ENCODE peak calls at places on chromosomes 16 and 17, in seven cellular contexts. One of them, this sample, is unnamed.

GRCh38 chr17:8153550-8153956 is 1.3 kb upstream of the PER1 start:
- DNase-seq in NCI-H1092 treated with DMSO at 0.1 percent for 48 hours: no peak
- DNase-seq in mesothelial cell of epicardium: no peak
- DNase-seq in cardiac fibroblast: peak; percentile 98
- DNase-seq in GM20000: no peak
- DNase-seq in upper lobe of right lung: peak; percentile 82
- DNase-seq in stomach: peak; percentile 73
- DNase-seq in this sample: peak; percentile 97

GRCh38 chr16:65807858-65808257 is 558.6 kb upstream of the CDH5 start:
- DNase-seq in NCI-H1092 treated with DMSO at 0.1 percent for 48 hours: no peak
- DNase-seq in mesothelial cell of epicardium: no peak
- DNase-seq in cardiac fibroblast: no peak
- DNase-seq in GM20000: no peak
- DNase-seq in upper lobe of right lung: no peak
- DNase-seq in stomach: no peak
- DNase-seq in this sample: no peak

GRCh38 chr16:49603956-49604355 is 230.4 kb downstream of the C16orf78 start:
- DNase-seq in NCI-H1092 treated with DMSO at 0.1 percent for 48 hours: no peak
- DNase-seq in mesothelial cell of epicardium: peak; percentile 35
- DNase-seq in cardiac fibroblast: no peak
- DNase-seq in GM20000: no peak
- DNase-seq in upper lobe of right lung: no peak
- DNase-seq in stomach: no peak
- DNase-seq in this sample: no peak

GRCh38 chr17:59487161-59487873 is 78.1 kb upstream of the DHX40 start:
- DNase-seq in NCI-H1092 treated with DMSO at 0.1 percent for 48 hours: no peak
- DNase-seq in mesothelial cell of epicardium: no peak
- DNase-seq in cardiac fibroblast: no peak
- DNase-seq in GM20000: no peak
- DNase-seq in upper lobe of right lung: no peak
- DNase-seq in stomach: no peak
- DNase-seq in this sample: no peak

GRCh38 chr16:4693956-4694663 is 748 bp downstream of the NUDT16L1 start:
- DNase-seq in NCI-H1092 treated with DMSO at 0.1 percent for 48 hours: peak; percentile 34
- DNase-seq in mesothelial cell of epicardium: peak; percentile 56
- DNase-seq in cardiac fibroblast: peak; percentile 63
- DNase-seq in GM20000: peak; percentile 88
- DNase-seq in upper lobe of right lung: peak; percentile 79
- DNase-seq in stomach: peak; percentile 57
- DNase-seq in this sample: peak; percentile 51

GRCh38 chr17:6711081-6711674 is 2.0 kb downstream of the SLC13A5 start:
- DNase-seq in NCI-H1092 treated with DMSO at 0.1 percent for 48 hours: no peak
- DNase-seq in mesothelial cell of epicardium: no peak
- DNase-seq in cardiac fibroblast: no peak
- DNase-seq in GM20000: no peak
- DNase-seq in upper lobe of right lung: peak; percentile 57
- DNase-seq in stomach: peak; percentile 49
- DNase-seq in this sample: no peak

GRCh38 chr17:15930426-15930825 is 14.5 kb upstream of the ADORA2B start:
- DNase-seq in NCI-H1092 treated with DMSO at 0.1 percent for 48 hours: no peak
- DNase-seq in mesothelial cell of epicardium: no peak
- DNase-seq in cardiac fibroblast: no peak
- DNase-seq in GM20000: no peak
- DNase-seq in upper lobe of right lung: peak; percentile 7
- DNase-seq in stomach: no peak
- DNase-seq in this sample: no peak

GRCh38 chr16:84059111-84059510 is 16.5 kb upstream of the SLC38A8 start:
- DNase-seq in NCI-H1092 treated with DMSO at 0.1 percent for 48 hours: no peak
- DNase-seq in mesothelial cell of epicardium: no peak
- DNase-seq in cardiac fibroblast: peak; percentile 11
- DNase-seq in GM20000: no peak
- DNase-seq in upper lobe of right lung: no peak
- DNase-seq in stomach: no peak
- DNase-seq in this sample: no peak

GRCh38 chr17:59287452-59287851 is 44.0 kb upstream of the YPEL2 start:
- DNase-seq in NCI-H1092 treated with DMSO at 0.1 percent for 48 hours: no peak
- DNase-seq in mesothelial cell of epicardium: no peak
- DNase-seq in cardiac fibroblast: peak; percentile 14
- DNase-seq in GM20000: no peak
- DNase-seq in upper lobe of right lung: no peak
- DNase-seq in stomach: no peak
- DNase-seq in this sample: no peak

GRCh38 chr17:77129568-77130301 is 11.0 kb upstream of the SEC14L1 start:
- DNase-seq in NCI-H1092 treated with DMSO at 0.1 percent for 48 hours: no peak
- DNase-seq in mesothelial cell of epicardium: no peak
- DNase-seq in cardiac fibroblast: peak; percentile 69
- DNase-seq in GM20000: no peak
- DNase-seq in upper lobe of right lung: no peak
- DNase-seq in stomach: no peak
- DNase-seq in this sample: no peak

GRCh38 chr16:51137097-51137496 is 14.0 kb downstream of the SALL1 start:
- DNase-seq in NCI-H1092 treated with DMSO at 0.1 percent for 48 hours: peak; percentile 10
- DNase-seq in mesothelial cell of epicardium: no peak
- DNase-seq in cardiac fibroblast: no peak
- DNase-seq in GM20000: no peak
- DNase-seq in upper lobe of right lung: no peak
- DNase-seq in stomach: no peak
- DNase-seq in this sample: no peak

GRCh38 chr17:57874434-57875108 is 24.7 kb upstream of the MRPS23 start:
- DNase-seq in NCI-H1092 treated with DMSO at 0.1 percent for 48 hours: no peak
- DNase-seq in mesothelial cell of epicardium: peak; percentile 83
- DNase-seq in cardiac fibroblast: peak; percentile 92
- DNase-seq in GM20000: no peak
- DNase-seq in upper lobe of right lung: no peak
- DNase-seq in stomach: no peak
- DNase-seq in this sample: no peak

GRCh38 chr17:74490716-74491115 is 24.3 kb downstream of the CD300A start:
- DNase-seq in NCI-H1092 treated with DMSO at 0.1 percent for 48 hours: no peak
- DNase-seq in mesothelial cell of epicardium: no peak
- DNase-seq in cardiac fibroblast: no peak
- DNase-seq in GM20000: no peak
- DNase-seq in upper lobe of right lung: peak; percentile 23
- DNase-seq in stomach: no peak
- DNase-seq in this sample: no peak

GRCh38 chr17:38326996-38327792 is 16.6 kb downstream of the GPR179 start:
- DNase-seq in NCI-H1092 treated with DMSO at 0.1 percent for 48 hours: no peak
- DNase-seq in mesothelial cell of epicardium: no peak
- DNase-seq in cardiac fibroblast: peak; percentile 30
- DNase-seq in GM20000: no peak
- DNase-seq in upper lobe of right lung: no peak
- DNase-seq in stomach: no peak
- DNase-seq in this sample: no peak

GRCh38 chr16:13421726-13422125 is 498.2 kb upstream of the ERCC4 start:
- DNase-seq in NCI-H1092 treated with DMSO at 0.1 percent for 48 hours: no peak
- DNase-seq in mesothelial cell of epicardium: no peak
- DNase-seq in cardiac fibroblast: no peak
- DNase-seq in GM20000: no peak
- DNase-seq in upper lobe of right lung: no peak
- DNase-seq in stomach: no peak
- DNase-seq in this sample: no peak

GRCh38 chr17:45430738-45431530 is 1.7 kb downstream of the ARHGAP27 start:
- DNase-seq in NCI-H1092 treated with DMSO at 0.1 percent for 48 hours: no peak
- DNase-seq in mesothelial cell of epicardium: peak; percentile 74
- DNase-seq in cardiac fibroblast: no peak
- DNase-seq in GM20000: peak; percentile 93
- DNase-seq in upper lobe of right lung: peak; percentile 90
- DNase-seq in stomach: peak; percentile 84
- DNase-seq in this sample: peak; percentile 75

GRCh38 chr17:81665205-81666091 is 957 bp downstream of the OXLD1 start:
- DNase-seq in NCI-H1092 treated with DMSO at 0.1 percent for 48 hours: peak; percentile 7
- DNase-seq in mesothelial cell of epicardium: no peak
- DNase-seq in cardiac fibroblast: peak; percentile 42
- DNase-seq in GM20000: peak; percentile 68
- DNase-seq in upper lobe of right lung: peak; percentile 78
- DNase-seq in stomach: no peak
- DNase-seq in this sample: no peak

GRCh38 chr16:20353379-20353778 is 864 bp upstream of the UMOD start:
- DNase-seq in NCI-H1092 treated with DMSO at 0.1 percent for 48 hours: no peak
- DNase-seq in mesothelial cell of epicardium: no peak
- DNase-seq in cardiac fibroblast: no peak
- DNase-seq in GM20000: no peak
- DNase-seq in upper lobe of right lung: no peak
- DNase-seq in stomach: no peak
- DNase-seq in this sample: no peak

GRCh38 chr17:63439682-63440081 is 6.4 kb downstream of the CYB561 start:
- DNase-seq in NCI-H1092 treated with DMSO at 0.1 percent for 48 hours: no peak
- DNase-seq in mesothelial cell of epicardium: no peak
- DNase-seq in cardiac fibroblast: peak; percentile 75
- DNase-seq in GM20000: no peak
- DNase-seq in upper lobe of right lung: no peak
- DNase-seq in stomach: no peak
- DNase-seq in this sample: peak; percentile 37

GRCh38 chr17:60524463-60525346 is 1.3 kb downstream of the APPBP2 start:
- DNase-seq in NCI-H1092 treated with DMSO at 0.1 percent for 48 hours: no peak
- DNase-seq in mesothelial cell of epicardium: no peak
- DNase-seq in cardiac fibroblast: peak; percentile 24
- DNase-seq in GM20000: no peak
- DNase-seq in upper lobe of right lung: no peak
- DNase-seq in stomach: no peak
- DNase-seq in this sample: peak; percentile 36

GRCh38 chr16:77148121-77148520 is 42.9 kb upstream of the MON1B start:
- DNase-seq in NCI-H1092 treated with DMSO at 0.1 percent for 48 hours: no peak
- DNase-seq in mesothelial cell of epicardium: no peak
- DNase-seq in cardiac fibroblast: no peak
- DNase-seq in GM20000: no peak
- DNase-seq in upper lobe of right lung: no peak
- DNase-seq in stomach: no peak
- DNase-seq in this sample: no peak

GRCh38 chr16:29675811-29676643 is 3.0 kb upstream of the QPRT start:
- DNase-seq in NCI-H1092 treated with DMSO at 0.1 percent for 48 hours: no peak
- DNase-seq in mesothelial cell of epicardium: no peak
- DNase-seq in cardiac fibroblast: peak; percentile 51
- DNase-seq in GM20000: no peak
- DNase-seq in upper lobe of right lung: no peak
- DNase-seq in stomach: no peak
- DNase-seq in this sample: peak; percentile 58

GRCh38 chr17:45307290-45308015 is 9.4 kb downstream of the MAP3K14 start:
- DNase-seq in NCI-H1092 treated with DMSO at 0.1 percent for 48 hours: no peak
- DNase-seq in mesothelial cell of epicardium: no peak
- DNase-seq in cardiac fibroblast: peak; percentile 93
- DNase-seq in GM20000: peak; percentile 61
- DNase-seq in upper lobe of right lung: no peak
- DNase-seq in stomach: no peak
- DNase-seq in this sample: peak; percentile 55

GRCh38 chr16:62625291-62625690 is 589.1 kb upstream of the CDH8 start:
- DNase-seq in NCI-H1092 treated with DMSO at 0.1 percent for 48 hours: no peak
- DNase-seq in mesothelial cell of epicardium: no peak
- DNase-seq in cardiac fibroblast: no peak
- DNase-seq in GM20000: no peak
- DNase-seq in upper lobe of right lung: no peak
- DNase-seq in stomach: no peak
- DNase-seq in this sample: no peak

GRCh38 chr16:4315185-4316102 is at the start of gene GLIS2:
- DNase-seq in NCI-H1092 treated with DMSO at 0.1 percent for 48 hours: peak; percentile 70
- DNase-seq in mesothelial cell of epicardium: peak; percentile 81
- DNase-seq in cardiac fibroblast: peak; percentile 92
- DNase-seq in GM20000: peak; percentile 87
- DNase-seq in upper lobe of right lung: peak; percentile 92
- DNase-seq in stomach: peak; percentile 73
- DNase-seq in this sample: no peak

GRCh38 chr17:38739305-38739704 is 8.8 kb downstream of the PCGF2 start:
- DNase-seq in NCI-H1092 treated with DMSO at 0.1 percent for 48 hours: no peak
- DNase-seq in mesothelial cell of epicardium: no peak
- DNase-seq in cardiac fibroblast: no peak
- DNase-seq in GM20000: no peak
- DNase-seq in upper lobe of right lung: no peak
- DNase-seq in stomach: no peak
- DNase-seq in this sample: peak; percentile 71

GRCh38 chr17:81429813-81430510 is 34.7 kb downstream of the BAHCC1 start:
- DNase-seq in NCI-H1092 treated with DMSO at 0.1 percent for 48 hours: peak; percentile 69
- DNase-seq in mesothelial cell of epicardium: no peak
- DNase-seq in cardiac fibroblast: peak; percentile 72
- DNase-seq in GM20000: no peak
- DNase-seq in upper lobe of right lung: no peak
- DNase-seq in stomach: no peak
- DNase-seq in this sample: no peak

GRCh38 chr17:64357191-64357981 is 33.3 kb downstream of the PECAM1 start:
- DNase-seq in NCI-H1092 treated with DMSO at 0.1 percent for 48 hours: peak; percentile 72
- DNase-seq in mesothelial cell of epicardium: no peak
- DNase-seq in cardiac fibroblast: peak; percentile 99
- DNase-seq in GM20000: no peak
- DNase-seq in upper lobe of right lung: peak; percentile 75
- DNase-seq in stomach: no peak
- DNase-seq in this sample: no peak

GRCh38 chr17:7781467-7781866 is 52.5 kb upstream of the KDM6B start:
- DNase-seq in NCI-H1092 treated with DMSO at 0.1 percent for 48 hours: no peak
- DNase-seq in mesothelial cell of epicardium: no peak
- DNase-seq in cardiac fibroblast: peak; percentile 29
- DNase-seq in GM20000: peak; percentile 77
- DNase-seq in upper lobe of right lung: no peak
- DNase-seq in stomach: no peak
- DNase-seq in this sample: peak; percentile 39

GRCh38 chr16:14958970-14959369 is 15.9 kb upstream of the PDXDC1 start:
- DNase-seq in NCI-H1092 treated with DMSO at 0.1 percent for 48 hours: no peak
- DNase-seq in mesothelial cell of epicardium: no peak
- DNase-seq in cardiac fibroblast: no peak
- DNase-seq in GM20000: no peak
- DNase-seq in upper lobe of right lung: no peak
- DNase-seq in stomach: no peak
- DNase-seq in this sample: no peak

GRCh38 chr16:55638256-55638655 is 17.5 kb upstream of the SLC6A2 start:
- DNase-seq in NCI-H1092 treated with DMSO at 0.1 percent for 48 hours: no peak
- DNase-seq in mesothelial cell of epicardium: no peak
- DNase-seq in cardiac fibroblast: no peak
- DNase-seq in GM20000: no peak
- DNase-seq in upper lobe of right lung: no peak
- DNase-seq in stomach: no peak
- DNase-seq in this sample: no peak

GRCh38 chr17:40084477-40084876 is 15.9 kb downstream of the NR1D1 start:
- DNase-seq in NCI-H1092 treated with DMSO at 0.1 percent for 48 hours: no peak
- DNase-seq in mesothelial cell of epicardium: no peak
- DNase-seq in cardiac fibroblast: no peak
- DNase-seq in GM20000: no peak
- DNase-seq in upper lobe of right lung: no peak
- DNase-seq in stomach: no peak
- DNase-seq in this sample: no peak

GRCh38 chr16:88700636-88701482 is 5.3 kb downstream of the RNF166 start:
- DNase-seq in NCI-H1092 treated with DMSO at 0.1 percent for 48 hours: no peak
- DNase-seq in mesothelial cell of epicardium: no peak
- DNase-seq in cardiac fibroblast: peak; percentile 95
- DNase-seq in GM20000: peak; percentile 95
- DNase-seq in upper lobe of right lung: peak; percentile 97
- DNase-seq in stomach: peak; percentile 85
- DNase-seq in this sample: peak; percentile 68

GRCh38 chr17:2384439-2385127 is 16.3 kb downstream of the MNT start:
- DNase-seq in NCI-H1092 treated with DMSO at 0.1 percent for 48 hours: no peak
- DNase-seq in mesothelial cell of epicardium: no peak
- DNase-seq in cardiac fibroblast: no peak
- DNase-seq in GM20000: no peak
- DNase-seq in upper lobe of right lung: no peak
- DNase-seq in stomach: no peak
- DNase-seq in this sample: no peak